ENCODE peak calls at places on chromosome 15, in seven cellular contexts. H is BJ, E is heart right ventricle, N is fibroblast of lung, P is SK-N-SH, K is sigmoid colon, W is heart left ventricle. L is an unnamed sample. For H3K36me3, the result is how much of the 10 kb centered on the place peaks cover.

GRCh38 chr15:44694416-44694815 is 16.7 kb downstream of the PATL2 start:
- DNase-seq in H (no peak), E (no peak), N (no peak), P (no peak), K (no peak), W (no peak), L (no peak)

GRCh38 chr15:53847745-53848144 is 88.3 kb upstream of the WDR72 start:
- DNase-seq in H (no peak), E (no peak), N (no peak), P (no peak), K (no peak), W (no peak), L (no peak)

GRCh38 chr15:74529911-74530310 is 11.1 kb upstream of the ARID3B start:
- DNase-seq in H (no peak), E (no peak), N (peak), P (no peak), K (no peak), W (no peak), L (no peak)

GRCh38 chr15:40031300-40031699 is 7.7 kb downstream of the SRP14 start:
- DNase-seq in H (no peak), E (no peak), N (no peak), P (no peak), K (no peak), W (no peak), L (no peak)

GRCh38 chr15:74540135-74540760 is 772 bp upstream of the ARID3B start:
- DNase-seq in H (no peak), E (no peak), N (no peak), P (peak), K (no peak), W (no peak), L (no peak)

GRCh38 chr15:82952156-82953081 is at the start of gene HOMER2:
- DNase-seq in H (no peak), E (no peak), N (no peak), P (peak), K (no peak), W (peak), L (peak)

GRCh38 chr15:71647479-71647792 is 162.9 kb upstream of the NR2E3 start:
- DNase-seq in H (no peak), E (no peak), N (peak), P (no peak), K (no peak), W (no peak), L (no peak)

GRCh38 chr15:58403581-58403980 is 28.2 kb upstream of the LIPC start:
- DNase-seq in H (no peak), E (no peak), N (no peak), P (no peak), K (no peak), W (no peak), L (no peak)

GRCh38 chr15:25435474-25436243 is 3.2 kb downstream of the UBE3A start:
- DNase-seq in H (no peak), E (no peak), N (peak), P (no peak), K (no peak), W (no peak), L (no peak)

GRCh38 chr15:83064859-83065258 is 2.2 kb downstream of the BTBD1 start:
- DNase-seq in H (no peak), E (no peak), N (no peak), P (no peak), K (no peak), W (no peak), L (no peak)

GRCh38 chr15:39181901-39182300 is 399.0 kb upstream of the THBS1 start:
- DNase-seq in H (peak), E (no peak), N (peak), P (no peak), K (no peak), W (no peak), L (no peak)

GRCh38 chr15:77118787-77119410 is 48.0 kb upstream of the TSPAN3 start:
- DNase-seq in H (peak), E (peak), N (peak), P (peak), K (no peak), W (peak), L (peak)

GRCh38 chr15:91929509-91929908 is 76.0 kb downstream of the SLCO3A1 start:
- DNase-seq in H (no peak), E (no peak), N (no peak), P (peak), K (no peak), W (no peak), L (peak)

GRCh38 chr15:72502220-72502809 is 28.2 kb downstream of the ARIH1 start:
- DNase-seq in H (no peak), E (no peak), N (no peak), P (no peak), K (no peak), W (no peak), L (no peak)

GRCh38 chr15:38202356-38202755 is 50.3 kb upstream of the SPRED1 start:
- DNase-seq in H (no peak), E (no peak), N (peak), P (no peak), K (no peak), W (no peak), L (no peak)

GRCh38 chr15:25862087-25862468 is 1.0 kb downstream of the ATP10A start:
- DNase-seq in H (no peak), E (no peak), N (peak), P (no peak), K (peak), W (no peak), L (no peak)

GRCh38 chr15:74382004-74382816 is 14.8 kb upstream of the CYP11A1 start:
- DNase-seq in H (no peak), E (peak), N (peak), P (peak), K (peak), W (peak), L (peak)

GRCh38 chr15:45230246-45230965 is 21.6 kb upstream of the SLC28A2 start:
- DNase-seq in H (no peak), E (no peak), N (no peak), P (no peak), K (no peak), W (no peak), L (no peak)

DNA sequence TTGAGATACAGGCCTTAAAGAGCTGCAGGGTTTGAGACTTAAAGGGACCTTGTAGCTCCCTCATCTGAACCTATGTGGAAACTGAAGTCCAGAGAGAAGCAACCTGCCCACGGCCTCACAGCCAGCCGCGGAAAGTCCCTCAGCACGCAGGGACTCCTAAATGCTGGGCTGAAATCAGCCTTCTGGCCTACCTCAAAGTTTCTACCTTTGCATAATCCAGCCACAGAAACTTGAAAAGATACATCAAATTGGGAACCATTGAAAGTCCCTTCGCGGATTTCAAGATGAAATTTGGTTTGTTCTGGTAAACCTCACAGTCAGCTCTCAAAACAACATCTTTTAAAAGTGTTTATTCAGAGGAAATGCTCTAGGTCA is 171.5 kb downstream of the ADAMTS17 start:
- DNase-seq in H (no peak), E (no peak), N (no peak), P (no peak), K (no peak), W (no peak), L (no peak)
- TF ChIP-seq CTCF in H (no peak), E (no peak), N (no peak), P (no peak), K (no peak), W (no peak), L (no peak)

GRCh38 chr15:63712828-63713520 is 115.8 kb downstream of the FBXL22 start:
- DNase-seq in H (no peak), E (no peak), N (no peak), P (no peak), K (no peak), W (no peak), L (no peak)

GRCh38 chr15:63703641-63704040 is 106.5 kb downstream of the FBXL22 start:
- DNase-seq in H (no peak), E (no peak), N (no peak), P (no peak), K (no peak), W (no peak), L (no peak)

GRCh38 chr15:63709365-63709764 is 112.2 kb downstream of the FBXL22 start:
- DNase-seq in H (no peak), E (no peak), N (no peak), P (no peak), K (no peak), W (no peak), L (no peak)

DNA sequence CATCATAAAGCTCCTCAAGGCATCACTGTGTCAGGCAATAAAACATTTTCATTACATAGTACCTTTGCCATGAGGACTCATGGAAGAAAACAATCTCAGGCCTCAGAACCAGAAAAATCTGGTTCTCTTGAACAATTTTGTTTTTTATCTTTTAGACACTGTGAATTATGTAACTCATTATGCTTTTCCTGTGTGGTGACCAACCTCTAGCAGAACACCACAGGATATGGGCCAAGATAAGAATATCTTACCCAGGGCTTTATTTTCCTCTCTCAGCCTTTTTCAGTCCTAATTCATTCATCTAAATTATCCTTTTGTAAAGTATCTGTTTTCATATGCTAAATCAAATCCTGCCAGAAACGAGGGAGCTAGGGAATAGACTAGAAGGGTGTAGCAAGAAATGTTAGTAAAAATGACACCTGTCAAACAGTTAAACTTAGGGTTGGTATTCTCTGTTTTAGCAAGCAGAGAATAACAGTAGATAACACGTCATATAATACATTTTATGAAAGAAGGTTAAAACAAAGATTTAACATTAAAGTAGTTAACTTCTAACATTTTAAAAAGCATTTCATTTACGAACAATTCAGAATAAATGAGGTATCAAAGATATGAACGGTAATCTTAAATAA is 111.1 kb downstream of the FBXL22 start:
- DNase-seq in H (no peak), E (no peak), N (no peak), P (peak), K (no peak), W (no peak), L (no peak)
- H3K36me3 ChIP-seq in H (under half), E (under half), N (under half), P (under half), K (under half), W (half or more), L (under half)

GRCh38 chr15:85485956-85486567 is 105.7 kb downstream of the AKAP13 start:
- DNase-seq in H (no peak), E (peak), N (peak), P (peak), K (no peak), W (peak), L (peak)
- TF ChIP-seq CTCF in H (peak), E (peak), N (peak), P (peak), K (peak), W (peak), L (peak)

GRCh38 chr15:95125803-95126202 is 894.4 kb downstream of the MCTP2 start:
- DNase-seq in H (no peak), E (no peak), N (no peak), P (no peak), K (no peak), W (no peak), L (no peak)

GRCh38 chr15:95119041-95119440 is 887.7 kb downstream of the MCTP2 start:
- DNase-seq in H (no peak), E (no peak), N (peak), P (no peak), K (no peak), W (no peak), L (no peak)

GRCh38 chr15:95120595-95120994 is 889.2 kb downstream of the MCTP2 start:
- DNase-seq in H (no peak), E (no peak), N (no peak), P (no peak), K (no peak), W (no peak), L (no peak)

GRCh38 chr15:95121191-95121590 is 889.8 kb downstream of the MCTP2 start:
- DNase-seq in H (no peak), E (no peak), N (no peak), P (no peak), K (no peak), W (no peak), L (no peak)
- H3K36me3 ChIP-seq in H (under half), E (under half), N (under half), P (under half), K (under half), W (under half), L (under half)

GRCh38 chr15:60592386-60593339 is 113.7 kb upstream of the ICE2 start:
- DNase-seq in H (no peak), E (peak), N (peak), P (peak), K (peak), W (peak), L (peak)
- TF ChIP-seq CTCF in H (peak), E (no peak), N (no peak), P (no peak), K (no peak), W (no peak), L (peak)

DNA sequence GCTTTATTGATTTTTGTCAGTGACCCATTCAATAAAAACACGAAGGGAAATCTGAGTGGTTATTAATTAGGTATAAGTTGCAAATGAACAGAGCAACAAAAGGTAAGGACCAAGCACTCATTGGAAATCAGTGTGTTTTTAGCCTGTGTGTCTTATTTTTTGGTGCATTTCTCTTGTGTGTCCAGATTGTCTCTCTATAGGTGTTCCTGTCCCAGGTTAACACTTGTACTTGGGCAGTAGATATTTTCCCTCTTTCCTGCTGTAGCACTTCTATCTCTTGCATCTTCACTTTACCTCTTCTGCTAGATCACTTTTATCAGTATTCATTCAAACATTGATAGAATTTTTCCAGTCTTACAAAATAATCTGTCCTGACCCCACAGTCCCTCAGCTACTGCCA is 37.0 kb downstream of the MAPK6 start:
- DNase-seq in H (no peak), E (no peak), N (no peak), P (no peak), K (no peak), W (no peak), L (no peak)
- H3K36me3 ChIP-seq in H (under half), E (under half), N (under half), P (under half), K (under half), W (half or more), L (under half)

GRCh38 chr15:67521770-67522568 is 1.0 kb downstream of the C15orf61 start:
- DNase-seq in H (no peak), E (peak), N (peak), P (peak), K (no peak), W (no peak), L (no peak)

GRCh38 chr15:67523337-67523736 is 2.4 kb downstream of the C15orf61 start:
- DNase-seq in H (no peak), E (no peak), N (no peak), P (no peak), K (no peak), W (no peak), L (no peak)

GRCh38 chr15:67524235-67524634 is 3.3 kb downstream of the C15orf61 start:
- DNase-seq in H (no peak), E (no peak), N (no peak), P (no peak), K (no peak), W (no peak), L (no peak)

GRCh38 chr15:67520276-67520975 is 505 bp upstream of the C15orf61 start:
- DNase-seq in H (no peak), E (no peak), N (peak), P (no peak), K (no peak), W (no peak), L (peak)

GRCh38 chr15:67520976-67521769 is at the start of gene C15orf61:
- DNase-seq in H (no peak), E (peak), N (peak), P (peak), K (peak), W (peak), L (peak)
- TF ChIP-seq CTCF in H (no peak), E (no peak), N (peak), P (peak), K (no peak), W (peak), L (no peak)

GRCh38 chr15:41443275-41443674 is 26.4 kb downstream of the RTF1 start:
- DNase-seq in H (no peak), E (no peak), N (no peak), P (no peak), K (no peak), W (no peak), L (no peak)
- H3K36me3 ChIP-seq in H (under half), E (under half), N (under half), P (under half), K (under half), W (half or more), L (under half)

L was measured in BE2C.